ENCODE peak calls at places on chromosomes 12 and 14, in five cellular contexts. G is WERI-Rb-1, U is stomach, Y is SK-N-SH, T is right lobe of liver. H is an unnamed sample.

GRCh38 chr12:124464062-124464461 is 103.3 kb downstream of the NCOR2 start:
- DNase-seq in G (no peak), U (no peak), Y (no peak), T (no peak), H (no peak)

GRCh38 chr14:52910597-52910996 is 40.3 kb downstream of the FERMT2 start:
- DNase-seq in G (no peak), U (no peak), Y (no peak), T (no peak), H (no peak)

GRCh38 chr12:2298556-2299195 is 245.9 kb downstream of the CACNA1C start:
- DNase-seq in G (no peak), U (no peak), Y (no peak), T (no peak), H (no peak)

GRCh38 chr14:50363734-50364113 is 33.0 kb downstream of the CDKL1 start:
- DNase-seq in G (no peak), U (no peak), Y (no peak), T (no peak), H (no peak)

GRCh38 chr12:80830533-80831088 is 107.1 kb downstream of the LIN7A start:
- DNase-seq in G (no peak), U (no peak), Y (no peak), T (no peak), H (no peak)

GRCh38 chr12:49750027-49750977 is 8.9 kb downstream of the TMBIM6 start:
- DNase-seq in G (no peak), U (no peak), Y (no peak), T (no peak), H (no peak)

GRCh38 chr14:104699426-104699748 is 10.0 kb downstream of the INF2 start:
- DNase-seq in G (no peak), U (no peak), Y (no peak), T (no peak), H (no peak)

GRCh38 chr14:97061198-97061597 is 264.0 kb downstream of the VRK1 start:
- DNase-seq in G (no peak), U (no peak), Y (no peak), T (no peak), H (no peak)

GRCh38 chr14:52380294-52380693 is 66.2 kb downstream of the PTGER2 start:
- DNase-seq in G (no peak), U (no peak), Y (no peak), T (no peak), H (no peak)

GRCh38 chr12:122944588-122944987 is 21.7 kb downstream of the ABCB9 start:
- DNase-seq in G (no peak), U (peak; percentile 69), Y (no peak), T (no peak), H (peak; percentile 23)

GRCh38 chr14:89058707-89059106 is 234.3 kb downstream of the TTC8 start:
- DNase-seq in G (no peak), U (no peak), Y (no peak), T (no peak), H (no peak)

GRCh38 chr14:71799831-71800230 is 132.4 kb upstream of the RGS6 start:
- DNase-seq in G (no peak), U (no peak), Y (no peak), T (no peak), H (no peak)

GRCh38 chr14:58258156-58258555 is 13.5 kb downstream of the PSMA3 start:
- DNase-seq in G (no peak), U (no peak), Y (no peak), T (no peak), H (no peak)

GRCh38 chr14:96268426-96269358 is 12.7 kb downstream of the BDKRB1 start:
- DNase-seq in G (peak; percentile 14), U (no peak), Y (no peak), T (peak; percentile 70), H (no peak)

GRCh38 chr14:99603471-99603933 is 505 bp downstream of the CCDC85C start:
- DNase-seq in G (peak; percentile 29), U (no peak), Y (no peak), T (peak; percentile 39), H (peak; percentile 72)

GRCh38 chr14:102230481-102231210 is 74.3 kb downstream of the MOK start:
- DNase-seq in G (no peak), U (no peak), Y (no peak), T (no peak), H (peak; percentile 33)

GRCh38 chr12:51925400-51926063 is 18.2 kb downstream of the ACVRL1 start:
- DNase-seq in G (no peak), U (no peak), Y (no peak), T (no peak), H (no peak)

GRCh38 chr14:83779266-83779665 is 1750.7 kb upstream of the FLRT2 start:
- DNase-seq in G (peak; percentile 18), U (no peak), Y (no peak), T (no peak), H (no peak)

GRCh38 chr12:89497005-89497404 is 27.6 kb downstream of the GALNT4 start:
- DNase-seq in G (no peak), U (peak; percentile 43), Y (no peak), T (no peak), H (no peak)

GRCh38 chr12:107356266-107356936 is 263.1 kb upstream of the CRY1 start:
- DNase-seq in G (no peak), U (no peak), Y (no peak), T (no peak), H (no peak)

GRCh38 chr14:75981426-75981825 is 369 bp downstream of the TGFB3 start:
- DNase-seq in G (no peak), U (no peak), Y (no peak), T (peak; percentile 25), H (peak; percentile 76)

GRCh38 chr14:69149461-69150244 is 3.3 kb downstream of the DCAF5 start:
- DNase-seq in G (no peak), U (no peak), Y (no peak), T (no peak), H (no peak)

GRCh38 chr14:62209287-62209899 is 447.2 kb downstream of the SNAPC1 start:
- DNase-seq in G (no peak), U (no peak), Y (no peak), T (no peak), H (no peak)

GRCh38 chr14:88831285-88831684 is 6.8 kb downstream of the TTC8 start:
- DNase-seq in G (no peak), U (no peak), Y (no peak), T (no peak), H (no peak)

GRCh38 chr12:49583361-49584094 is 15.6 kb upstream of the MCRS1 start:
- DNase-seq in G (no peak), U (no peak), Y (no peak), T (no peak), H (no peak)

GRCh38 chr14:63542231-63542999 is 762 bp downstream of the PPP2R5E start:
- DNase-seq in G (peak; percentile 74), U (no peak), Y (peak; percentile 62), T (no peak), H (peak; percentile 68)

GRCh38 chr12:64672925-64673409 is 62.7 kb downstream of the RASSF3 start:
- DNase-seq in G (no peak), U (peak; percentile 84), Y (peak; percentile 69), T (peak; percentile 68), H (no peak)

GRCh38 chr14:29710015-29710414 is 217.6 kb downstream of the PRKD1 start:
- DNase-seq in G (no peak), U (no peak), Y (no peak), T (no peak), H (no peak)

GRCh38 chr14:68210729-68211299 is 391.2 kb downstream of the RAD51B start:
- DNase-seq in G (no peak), U (no peak), Y (no peak), T (no peak), H (no peak)

GRCh38 chr12:71548906-71549305 is 109.3 kb downstream of the LGR5 start:
- DNase-seq in G (no peak), U (no peak), Y (no peak), T (no peak), H (no peak)

GRCh38 chr12:12486661-12487240 is 75.9 kb downstream of the DUSP16 start:
- DNase-seq in G (no peak), U (no peak), Y (no peak), T (no peak), H (no peak)

GRCh38 chr14:101730626-101731186 is 30.8 kb upstream of the PPP2R5C start:
- DNase-seq in G (no peak), U (no peak), Y (no peak), T (no peak), H (peak; percentile 1)

GRCh38 chr14:57918791-57919190 is 52.9 kb upstream of the SLC35F4 start:
- DNase-seq in G (no peak), U (no peak), Y (no peak), T (no peak), H (no peak)

GRCh38 chr12:105100207-105100985 is 7.1 kb upstream of the WASHC4 start:
- DNase-seq in G (no peak), U (no peak), Y (no peak), T (no peak), H (no peak)

DNA sequence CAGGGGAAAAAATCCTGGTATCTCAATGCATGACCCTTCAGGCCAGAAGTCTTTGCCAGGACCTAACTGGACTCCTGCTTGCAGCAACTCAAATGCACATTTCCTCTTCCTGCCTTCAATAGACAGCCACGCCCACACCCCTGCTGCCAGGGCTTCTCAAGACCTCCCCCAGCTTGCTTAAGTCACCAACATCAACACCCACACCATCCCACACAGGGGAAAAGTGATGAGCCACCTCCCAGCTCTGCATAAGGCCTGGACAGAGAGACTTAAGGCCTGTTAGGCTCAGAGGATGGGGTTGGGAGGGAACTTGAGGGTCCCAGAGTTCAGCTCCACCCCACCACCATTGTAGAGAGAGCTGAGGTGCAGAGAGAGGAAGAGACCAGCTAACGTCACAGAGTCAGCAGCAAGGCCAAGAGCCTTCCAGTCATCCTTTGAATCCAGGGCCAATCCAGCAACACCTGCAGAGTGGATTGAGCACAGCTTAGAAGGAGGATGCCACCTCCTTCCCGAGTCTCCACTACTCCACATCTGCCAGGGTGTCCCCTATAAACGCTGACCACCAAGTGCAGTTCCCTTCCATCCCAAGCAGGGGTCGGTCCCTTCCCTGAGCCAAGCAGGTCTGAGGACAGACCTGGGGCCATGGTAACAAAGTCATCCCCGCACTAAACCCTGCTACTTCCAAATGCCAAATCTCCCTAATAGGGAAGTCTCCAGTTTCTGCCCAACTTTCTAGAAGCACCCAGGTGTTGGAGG is 50.0 kb downstream of the KDM2B start:
- DNase-seq in G (no peak), U (peak; percentile 61), Y (no peak), T (peak; percentile 62), H (no peak)
- H3K4me3 ChIP-seq in G (no peak overlapping the region), U (no peak overlapping the region), Y (no peak overlapping the region), T (no peak overlapping the region), H (no peak overlapping the region)

GRCh38 chr12:114445401-114446323 is 39.7 kb upstream of the TBX5 start:
- DNase-seq in G (no peak), U (no peak), Y (no peak), T (no peak), H (peak; percentile 59)
- H3K27me3 ChIP-seq in G (peaks cover 95% of the 10 kb centered on the region), U (peaks cover 90% of the 10 kb centered on the region), Y (peaks cover 71% of the 10 kb centered on the region), T (no peaks in the 10 kb centered on the region), H (peaks cover 99% of the 10 kb centered on the region)

GRCh38 chr12:76946451-76946850 is 67.6 kb upstream of the CSRP2 start:
- DNase-seq in G (no peak), U (no peak), Y (no peak), T (no peak), H (no peak)
- H3K36me3 ChIP-seq in G (no peaks in the 10 kb centered on the region), U (no peaks in the 10 kb centered on the region), Y (no peaks in the 10 kb centered on the region), T (no peaks in the 10 kb centered on the region), H (no peaks in the 10 kb centered on the region)

GRCh38 chr14:93956514-93957332 is 19.6 kb downstream of the ASB2 start:
- DNase-seq in G (peak; percentile 74), U (no peak), Y (no peak), T (no peak), H (peak; percentile 50)
- H3K4me3 ChIP-seq in G (no peak overlapping the region), U (no peak overlapping the region), Y (no peak overlapping the region), T (no peak overlapping the region), H (no peak overlapping the region)